ENCODE peak calls at places on chromosomes 5 and 9, in ten cellular contexts. N is GM12865; S is GM23338; P is CD8-positive, alpha-beta T cell; J is lower leg skin; D is WERI-Rb-1; I is fibroblast of villous mesenchyme; B is heart right ventricle; U is psoas muscle; Y is neural progenitor cell. M is an unnamed sample.

GRCh38 chr5:110751902-110752762 is 13.3 kb downstream of the SLC25A46 start:
- DNase-seq in N (peak), S (peak), P (no peak), J (no peak), D (no peak), I (peak), B (no peak), U (no peak), Y (no peak), M (no peak)

GRCh38 chr9:93965830-93966577 is 10.8 kb upstream of the BARX1 start:
- DNase-seq in N (no peak), S (peak), P (peak), J (no peak), D (no peak), I (no peak), B (no peak), U (no peak), Y (no peak), M (no peak)

GRCh38 chr9:20319641-20320337 is 302.5 kb downstream of the MLLT3 start:
- DNase-seq in N (no peak), S (no peak), P (no peak), J (no peak), D (no peak), I (peak), B (no peak), U (no peak), Y (no peak), M (no peak)

GRCh38 chr5:157516626-157517325 is 56.8 kb downstream of the NIPAL4 start:
- DNase-seq in N (no peak), S (no peak), P (no peak), J (no peak), D (no peak), I (peak), B (peak), U (peak), Y (no peak), M (peak)

GRCh38 chr5:72195581-72195980 is 88.3 kb downstream of the MAP1B start:
- DNase-seq in N (no peak), S (no peak), P (no peak), J (no peak), D (no peak), I (no peak), B (no peak), U (no peak), Y (no peak), M (no peak)

GRCh38 chr9:93587284-93587650 is 10.9 kb downstream of the PHF2 start:
- DNase-seq in N (no peak), S (no peak), P (peak), J (peak), D (no peak), I (no peak), B (no peak), U (peak), Y (no peak), M (no peak)

GRCh38 chr5:180085837-180086236 is 14.3 kb upstream of the RNF130 start:
- DNase-seq in N (no peak), S (peak), P (no peak), J (no peak), D (no peak), I (no peak), B (no peak), U (no peak), Y (peak), M (no peak)

GRCh38 chr9:75850459-75851200 is 39.8 kb upstream of the PCSK5 start:
- DNase-seq in N (no peak), S (no peak), P (no peak), J (no peak), D (no peak), I (no peak), B (no peak), U (no peak), Y (no peak), M (no peak)

GRCh38 chr9:16645970-16646369 is 224.5 kb downstream of the BNC2 start:
- DNase-seq in N (no peak), S (no peak), P (no peak), J (no peak), D (no peak), I (peak), B (no peak), U (no peak), Y (no peak), M (no peak)

GRCh38 chr5:134003957-134004625 is 684 bp downstream of the VDAC1 start:
- DNase-seq in N (peak), S (peak), P (peak), J (peak), D (peak), I (peak), B (peak), U (peak), Y (peak), M (peak)

GRCh38 chr9:115680226-115680625 is 473.4 kb upstream of the PAPPA start:
- DNase-seq in N (no peak), S (no peak), P (no peak), J (no peak), D (no peak), I (peak), B (no peak), U (no peak), Y (no peak), M (no peak)

GRCh38 chr9:120563044-120563443 is 16.9 kb downstream of the CDK5RAP2 start:
- DNase-seq in N (no peak), S (no peak), P (no peak), J (no peak), D (no peak), I (peak), B (peak), U (peak), Y (no peak), M (peak)

GRCh38 chr9:107717608-107718314 is 228.2 kb upstream of the KLF4 start:
- DNase-seq in N (no peak), S (no peak), P (no peak), J (peak), D (no peak), I (no peak), B (no peak), U (no peak), Y (no peak), M (no peak)

GRCh38 chr5:36252722-36253340 is 11.1 kb upstream of the NADK2 start:
- DNase-seq in N (no peak), S (no peak), P (no peak), J (no peak), D (no peak), I (peak), B (no peak), U (no peak), Y (no peak), M (no peak)

GRCh38 chr5:125612356-125613149 is 810.7 kb upstream of the GRAMD2B start:
- DNase-seq in N (no peak), S (no peak), P (no peak), J (no peak), D (no peak), I (no peak), B (no peak), U (peak), Y (no peak), M (no peak)

GRCh38 chr9:123400926-123401503 is 45.0 kb downstream of the CRB2 start:
- DNase-seq in N (no peak), S (no peak), P (no peak), J (no peak), D (no peak), I (no peak), B (no peak), U (no peak), Y (no peak), M (no peak)

GRCh38 chr9:108386859-108387384 is 468.9 kb downstream of the ACTL7B start:
- DNase-seq in N (no peak), S (no peak), P (no peak), J (no peak), D (no peak), I (peak), B (no peak), U (no peak), Y (no peak), M (no peak)

GRCh38 chr9:127241354-127241753 is 23.2 kb upstream of the GARNL3 start:
- DNase-seq in N (no peak), S (peak), P (no peak), J (no peak), D (no peak), I (no peak), B (no peak), U (no peak), Y (no peak), M (no peak)

GRCh38 chr9:70061776-70062175 is 18.1 kb downstream of the MAMDC2 start:
- DNase-seq in N (no peak), S (no peak), P (no peak), J (no peak), D (no peak), I (no peak), B (no peak), U (no peak), Y (no peak), M (no peak)

GRCh38 chr5:97297063-97297715 is 114.1 kb upstream of the RIOK2 start:
- DNase-seq in N (peak), S (peak), P (no peak), J (no peak), D (peak), I (peak), B (no peak), U (no peak), Y (peak), M (no peak)
- TF ChIP-seq CTCF in N (peak), S (peak), P (no peak), J (no peak), D (peak), I (peak), B (no peak), U (peak), Y (peak), M (peak)

GRCh38 chr5:6496207-6496584 is 47.5 kb downstream of the UBE2QL1 start:
- DNase-seq in N (peak), S (no peak), P (no peak), J (no peak), D (no peak), I (no peak), B (no peak), U (no peak), Y (no peak), M (no peak)

GRCh38 chr5:6495433-6496206 is 47.0 kb downstream of the UBE2QL1 start:
- DNase-seq in N (no peak), S (no peak), P (no peak), J (peak), D (no peak), I (no peak), B (no peak), U (no peak), Y (no peak), M (no peak)

GRCh38 chr5:6497267-6497666 is 48.6 kb downstream of the UBE2QL1 start:
- DNase-seq in N (peak), S (no peak), P (no peak), J (peak), D (no peak), I (no peak), B (no peak), U (no peak), Y (no peak), M (no peak)

GRCh38 chr5:6493681-6494454 is 45.2 kb downstream of the UBE2QL1 start:
- DNase-seq in N (peak), S (no peak), P (no peak), J (peak), D (no peak), I (no peak), B (no peak), U (no peak), Y (no peak), M (no peak)

GRCh38 chr5:6496636-6497035 is 48.0 kb downstream of the UBE2QL1 start:
- DNase-seq in N (no peak), S (no peak), P (no peak), J (peak), D (no peak), I (no peak), B (no peak), U (no peak), Y (no peak), M (no peak)
- H3K4me3 ChIP-seq in N (no peak), S (no peak), P (no peak), J (no peak), D (no peak), I (no peak), B (no peak), U (no peak), Y (no peak), M (no peak)

GRCh38 chr9:132160802-132161742 is 786 bp upstream of the NTNG2 start:
- DNase-seq in N (peak), S (peak), P (peak), J (no peak), D (peak), I (peak), B (no peak), U (peak), Y (peak), M (no peak)
- TF ChIP-seq CTCF in N (no peak), S (no peak), P (no peak), J (no peak), D (no peak), I (no peak), B (no peak), U (no peak), Y (no peak), M (no peak)

DNA sequence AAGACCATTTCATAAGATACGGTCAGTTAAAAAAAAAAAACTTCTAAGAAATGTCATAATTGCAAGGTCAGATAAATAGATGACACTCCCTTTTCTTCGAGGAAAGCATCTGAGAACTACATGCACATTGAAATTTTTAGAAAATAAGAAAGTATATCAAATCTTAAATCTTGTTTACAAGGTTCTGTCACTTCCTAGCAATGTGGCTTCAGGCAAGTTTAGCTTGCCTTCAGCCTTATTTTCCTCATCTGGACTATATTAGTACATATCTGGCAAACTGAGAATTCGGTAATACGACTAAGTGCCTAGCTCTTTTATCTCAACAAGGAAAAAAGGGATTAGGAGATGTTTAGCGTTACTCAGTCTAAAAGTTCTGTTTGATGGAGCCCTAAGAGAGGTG is 32.5 kb upstream of the OR2K2 start:
- DNase-seq in N (no peak), S (no peak), P (no peak), J (no peak), D (no peak), I (peak), B (no peak), U (no peak), Y (no peak), M (no peak)
- H3K4me3 ChIP-seq in N (no peak), S (no peak), P (no peak), J (no peak), D (no peak), I (no peak), B (no peak), U (no peak), Y (no peak), M (no peak)

DNA sequence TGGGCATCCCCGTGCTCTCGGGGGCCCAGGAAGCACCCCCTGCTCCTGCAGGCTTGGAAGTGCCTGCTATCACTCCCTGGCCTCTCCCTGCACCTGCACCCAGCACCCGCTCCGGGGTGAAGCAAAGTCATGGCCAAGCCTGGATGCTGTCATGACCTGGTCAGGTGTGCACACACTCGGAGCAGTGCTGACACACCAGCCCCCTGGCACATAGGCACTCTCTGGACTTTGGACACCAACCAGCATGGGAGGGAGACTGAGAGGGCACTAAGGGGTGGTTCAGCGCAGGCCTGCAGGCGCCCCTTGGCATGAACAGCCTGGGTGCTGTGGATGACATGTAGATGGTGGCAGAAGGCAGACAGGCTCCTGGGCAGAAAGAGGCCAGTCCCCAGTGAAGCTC is 158.6 kb downstream of the GHR start:
- DNase-seq in N (no peak), S (no peak), P (no peak), J (no peak), D (no peak), I (no peak), B (no peak), U (peak), Y (no peak), M (no peak)
- TF ChIP-seq CTCF in N (no peak), S (no peak), P (no peak), J (no peak), D (no peak), I (no peak), B (no peak), U (no peak), Y (no peak), M (no peak)

DNA sequence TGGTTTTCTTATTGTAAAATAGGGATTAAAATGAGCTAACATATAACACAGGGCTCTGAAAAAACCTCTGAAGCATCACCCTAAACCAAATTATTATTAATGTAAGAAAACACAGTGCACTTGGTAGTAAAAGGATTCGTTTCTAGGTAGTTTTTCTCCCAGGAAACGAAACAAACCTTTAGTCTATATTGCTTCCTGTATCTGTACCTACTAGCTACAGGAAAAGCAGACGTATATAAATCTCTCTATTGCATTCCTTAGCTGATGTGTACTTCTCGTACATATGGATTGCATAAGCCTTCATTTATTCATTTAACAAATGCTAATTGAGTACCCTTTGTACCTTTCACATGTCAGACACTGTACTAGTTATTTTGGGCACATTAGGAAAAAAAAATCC is 85.1 kb upstream of the RASA1 start:
- DNase-seq in N (no peak), S (no peak), P (no peak), J (no peak), D (no peak), I (no peak), B (no peak), U (no peak), Y (no peak), M (no peak)
- H3K4me3 ChIP-seq in N (no peak), S (no peak), P (no peak), J (no peak), D (no peak), I (no peak), B (no peak), U (no peak), Y (no peak), M (no peak)

M was measured in left ventricle myocardium inferior.